ENCODE peak calls at places on chromosomes 5 and 9, in five cellular contexts. J, I, B, N and G are unnamed samples.

GRCh38 chr5:64637837-64638443 is 52.4 kb upstream of the SHISAL2B start:
- DNase-seq in J (no peak), I (no peak), B (no peak), N (peak; percentile 14), G (peak; percentile 17)

GRCh38 chr9:71767421-71768321 is 642 bp downstream of the CEMIP2 start:
- DNase-seq in J (no peak), I (no peak), B (peak; percentile 41), N (peak; percentile 48), G (peak; percentile 16)

GRCh38 chr9:18463991-18464390 is 10.0 kb upstream of the ADAMTSL1 start:
- DNase-seq in J (no peak), I (no peak), B (no peak), N (peak; percentile 46), G (peak; percentile 72)

GRCh38 chr9:82679488-82679887 is 383.5 kb downstream of the RASEF start:
- DNase-seq in J (no peak), I (no peak), B (no peak), N (no peak), G (no peak)

GRCh38 chr9:117704024-117704575 is at the start of gene TLR4:
- DNase-seq in J (peak; percentile 71), I (peak; percentile 79), B (peak; percentile 90), N (peak; percentile 95), G (peak; percentile 81)

GRCh38 chr5:14268236-14268701 is 125.1 kb downstream of the TRIO start:
- DNase-seq in J (peak; percentile 83), I (peak; percentile 49), B (peak; percentile 32), N (peak; percentile 89), G (peak; percentile 81)

GRCh38 chr5:156824800-156825199 is 25.3 kb upstream of the PPP1R2B start:
- DNase-seq in J (peak; percentile 72), I (no peak), B (peak; percentile 53), N (peak; percentile 11), G (peak; percentile 31)

GRCh38 chr5:74282495-74282894 is 358.0 kb downstream of the ENC1 start:
- DNase-seq in J (no peak), I (no peak), B (no peak), N (no peak), G (no peak)

GRCh38 chr5:79845448-79846197 is 145.4 kb downstream of the MTX3 start:
- DNase-seq in J (peak; percentile 94), I (no peak), B (peak; percentile 48), N (peak; percentile 62), G (peak; percentile 61)

GRCh38 chr5:150411245-150411979 is 1.3 kb downstream of the CD74 start:
- DNase-seq in J (no peak), I (peak; percentile 85), B (no peak), N (peak; percentile 23), G (peak; percentile 25)

GRCh38 chr5:150122158-150122510 is 33.5 kb downstream of the PDGFRB start:
- DNase-seq in J (no peak), I (peak; percentile 57), B (no peak), N (no peak), G (peak; percentile 55)

GRCh38 chr5:121503111-121503840 is 348.4 kb upstream of the FTMT start:
- DNase-seq in J (no peak), I (peak; percentile 38), B (peak; percentile 2), N (no peak), G (peak; percentile 4)

GRCh38 chr9:134335490-134336173 is 9.4 kb downstream of the RXRA start:
- DNase-seq in J (no peak), I (no peak), B (no peak), N (no peak), G (no peak)

GRCh38 chr9:89317282-89317681 is 1.0 kb upstream of the SECISBP2 start:
- DNase-seq in J (no peak), I (no peak), B (no peak), N (no peak), G (no peak)
- H3K4me3 ChIP-seq in J (peak overlapping the region; percentile 7), I (peak overlapping the region; percentile 59), B (no peak overlapping the region), N (no peak overlapping the region), G (peak overlapping the region; percentile 66)

DNA sequence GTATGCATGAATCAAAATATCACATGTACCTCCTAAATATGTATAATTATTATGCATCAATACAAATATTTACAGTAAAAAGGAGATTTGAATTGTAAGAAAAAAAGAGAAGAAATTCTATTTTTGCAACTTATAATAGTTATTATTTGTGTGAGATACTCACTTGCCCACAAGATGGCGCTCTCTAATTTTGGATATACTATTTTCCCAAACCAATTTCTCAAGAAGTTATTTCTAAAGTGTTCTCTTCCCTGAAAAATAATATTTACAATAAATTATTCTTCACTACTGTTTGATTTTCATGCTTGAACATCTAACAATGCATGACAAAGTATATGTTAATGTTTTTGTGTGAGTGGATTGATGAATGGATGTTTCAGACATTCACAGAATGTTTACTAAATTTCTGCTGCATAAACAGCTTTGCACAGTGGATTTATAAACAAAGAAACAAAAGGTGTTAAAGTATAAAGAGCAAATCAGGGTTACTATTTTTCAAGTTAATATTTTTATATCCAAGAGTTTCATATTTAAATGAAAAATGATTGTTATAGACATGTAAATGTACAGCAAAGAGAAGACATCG is 503.4 kb downstream of the PDE4D start:
- DNase-seq in J (peak; percentile 21), I (no peak), B (peak; percentile 59), N (peak; percentile 60), G (peak; percentile 11)
- TF ChIP-seq CTCF in J (peak; percentile 67), I (peak; percentile 48), B (peak; percentile 52), N (peak; percentile 45), G (peak; percentile 41)

GRCh38 chr9:73152953-73153352 is 1.3 kb downstream of the ANXA1 start:
- DNase-seq in J (peak; percentile 71), I (no peak), B (peak; percentile 51), N (peak; percentile 63), G (no peak)
- H3K4me3 ChIP-seq in J (peak overlapping the region; percentile 59), I (peak overlapping the region; percentile 49), B (no peak overlapping the region), N (peak overlapping the region; percentile 69), G (peak overlapping the region; percentile 70)

GRCh38 chr9:1454980-1455367 is 404.8 kb downstream of the DMRT2 start:
- DNase-seq in J (peak; percentile 6), I (no peak), B (peak; percentile 42), N (no peak), G (no peak)

GRCh38 chr9:1460143-1460769 is 410.1 kb downstream of the DMRT2 start:
- DNase-seq in J (no peak), I (no peak), B (peak; percentile 10), N (no peak), G (no peak)

GRCh38 chr9:1457460-1457859 is 407.3 kb downstream of the DMRT2 start:
- DNase-seq in J (no peak), I (no peak), B (no peak), N (no peak), G (no peak)

GRCh38 chr9:1456301-1456999 is 406.3 kb downstream of the DMRT2 start:
- DNase-seq in J (no peak), I (no peak), B (no peak), N (no peak), G (no peak)

DNA sequence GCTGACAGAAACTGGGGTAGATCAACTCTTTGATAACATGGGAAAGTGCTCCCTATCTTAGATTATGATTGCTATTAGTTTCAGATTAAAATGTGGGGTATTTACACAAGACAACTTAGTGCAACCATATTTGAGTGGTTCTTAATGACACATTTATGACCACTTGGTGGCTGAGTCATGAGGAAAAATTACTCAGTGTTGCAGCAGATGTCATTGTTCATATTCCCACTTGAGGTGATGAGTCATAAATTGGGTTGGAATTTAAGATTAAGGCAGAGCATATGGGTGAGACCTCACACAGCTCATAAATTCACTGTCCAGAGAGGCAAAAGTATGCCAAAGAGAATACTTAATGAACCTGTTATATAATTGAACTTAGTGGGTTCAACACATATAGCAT is 408.3 kb downstream of the DMRT2 start:
- DNase-seq in J (peak; percentile 82), I (no peak), B (peak; percentile 81), N (peak; percentile 78), G (peak; percentile 37)
- TF ChIP-seq CTCF in J (no peak), I (no peak), B (no peak), N (no peak), G (no peak)

GRCh38 chr9:113918697-113919390 is 42.7 kb downstream of the ZNF618 start:
- DNase-seq in J (no peak), I (no peak), B (no peak), N (no peak), G (no peak)

GRCh38 chr9:113921366-113921765 is 45.3 kb downstream of the ZNF618 start:
- DNase-seq in J (no peak), I (no peak), B (no peak), N (no peak), G (no peak)

GRCh38 chr9:113920872-113921271 is 44.8 kb downstream of the ZNF618 start:
- DNase-seq in J (no peak), I (no peak), B (no peak), N (no peak), G (no peak)

GRCh38 chr9:113919422-113919821 is 43.3 kb downstream of the ZNF618 start:
- DNase-seq in J (no peak), I (no peak), B (no peak), N (no peak), G (no peak)

DNA sequence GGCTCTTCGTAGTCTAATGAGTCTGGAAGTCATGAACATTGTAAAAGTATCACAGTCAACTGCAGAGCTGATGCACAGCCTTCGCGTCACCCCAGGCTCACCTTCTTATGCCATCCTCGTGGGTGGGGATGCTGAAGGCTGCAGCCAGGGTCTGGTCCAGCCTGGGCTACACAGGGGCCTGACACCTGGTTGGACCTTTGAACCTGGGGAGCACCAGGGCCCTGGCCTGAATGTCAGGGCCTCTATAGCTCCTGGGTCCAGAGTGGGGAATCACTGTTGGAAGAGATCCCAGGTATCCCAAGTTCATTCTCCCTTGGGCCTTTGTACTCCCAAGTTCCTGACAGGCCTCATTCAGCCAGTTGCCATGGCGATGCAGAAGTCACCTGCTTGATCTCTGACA is 43.7 kb downstream of the ZNF618 start:
- DNase-seq in J (no peak), I (no peak), B (no peak), N (no peak), G (no peak)
- H3K4me3 ChIP-seq in J (no peak overlapping the region), I (no peak overlapping the region), B (no peak overlapping the region), N (no peak overlapping the region), G (no peak overlapping the region)

GRCh38 chr9:125241000-125241862 is at the start of gene HSPA5:
- DNase-seq in J (peak; percentile 100), I (peak; percentile 99), B (peak; percentile 100), N (peak; percentile 100), G (peak; percentile 100)
- TF ChIP-seq CTCF in J (no peak), I (no peak), B (peak; percentile 10), N (peak; percentile 7), G (no peak)

GRCh38 chr5:45695680-45696093 is 493 bp downstream of the HCN1 start:
- DNase-seq in J (no peak), I (no peak), B (no peak), N (no peak), G (no peak)
- H3K4me3 ChIP-seq in J (no peak overlapping the region), I (peak overlapping the region; percentile 9), B (peak overlapping the region; percentile 91), N (peak overlapping the region; percentile 16), G (no peak overlapping the region)